ENCODE peak calls at places on chromosomes 1 and 21, in six cellular contexts. J is left ventricle myocardium inferior, U is fibroblast of the aortic adventitia, Q is foreskin fibroblast, K is T-helper 9 cell, F is anterior cingulate cortex. H is an unnamed sample.

GRCh38 chr1:4626061-4626460 is 28.3 kb upstream of the AJAP1 start:
- DNase-seq in U (no peak), F (no peak), J (no peak), K (no peak), Q (no peak), H (no peak)

GRCh38 chr1:183218981-183219621 is 33.0 kb downstream of the LAMC2 start:
- DNase-seq in J (no peak), Q (peak), F (no peak), K (no peak), U (no peak), H (no peak)

GRCh38 chr1:4482526-4482925 is 171.9 kb upstream of the AJAP1 start:
- DNase-seq in J (no peak), K (no peak), U (no peak), F (no peak), Q (no peak), H (no peak)

GRCh38 chr1:37456614-37457013 is 17.8 kb upstream of the ZC3H12A start:
- DNase-seq in J (no peak), Q (no peak), K (no peak), F (no peak), U (no peak), H (no peak)

GRCh38 chr1:1986451-1987141 is 17.0 kb downstream of the CFAP74 start:
- DNase-seq in K (no peak), Q (no peak), F (no peak), U (no peak), J (no peak), H (no peak)

GRCh38 chr1:180343931-180344406 is 113.9 kb downstream of the LHX4 start:
- DNase-seq in J (no peak), K (no peak), F (no peak), Q (peak), U (peak), H (no peak)

GRCh38 chr1:67832737-67833594 is at the start of gene GNG12:
- DNase-seq in Q (peak), F (no peak), J (peak), U (peak), K (no peak), H (no peak)

GRCh38 chr1:75625795-75626194 is 14.9 kb upstream of the SLC44A5 start:
- DNase-seq in J (no peak), Q (no peak), U (no peak), F (no peak), K (no peak), H (no peak)

GRCh38 chr1:60281360-60281932 is 207.9 kb upstream of the C1orf87 start:
- DNase-seq in K (no peak), J (peak), F (peak), U (peak), Q (peak), H (no peak)

GRCh38 chr1:10867138-10867721 is 70.8 kb upstream of the CASZ1 start:
- DNase-seq in F (peak), U (no peak), Q (peak), K (peak), J (peak), H (peak)

GRCh38 chr1:150720703-150721102 is at the start of gene HORMAD1:
- DNase-seq in Q (no peak), U (no peak), J (no peak), F (no peak), K (no peak), H (no peak)

GRCh38 chr1:231600461-231600976 is 26.1 kb upstream of the DISC1 start:
- DNase-seq in U (peak), K (no peak), F (no peak), Q (peak), J (no peak), H (no peak)

GRCh38 chr1:110686188-110686587 is 11.4 kb upstream of the KCNA3 start:
- DNase-seq in U (no peak), J (no peak), Q (no peak), K (no peak), F (no peak), H (peak)

GRCh38 chr21:25967566-25968438 is 202.8 kb downstream of the APP start:
- DNase-seq in K (no peak), Q (no peak), U (peak), F (no peak), J (no peak), H (no peak)

GRCh38 chr1:170659404-170660035 is 4.4 kb upstream of the PRRX1 start:
- DNase-seq in K (no peak), U (no peak), Q (peak), F (no peak), J (no peak), H (no peak)

GRCh38 chr1:214146523-214146922 is 134.4 kb upstream of the SMYD2 start:
- DNase-seq in U (no peak), J (no peak), K (no peak), Q (no peak), F (no peak), H (no peak)

GRCh38 chr1:53869454-53870117 is 20.0 kb downstream of the YIPF1 start:
- DNase-seq in J (no peak), Q (no peak), F (no peak), U (no peak), K (no peak), H (no peak)

GRCh38 chr1:33878392-33878791 is 14.5 kb downstream of the HMGB4 start:
- DNase-seq in K (no peak), U (no peak), J (no peak), Q (no peak), F (no peak), H (no peak)

GRCh38 chr1:2575801-2576663 is 10.5 kb upstream of the PRXL2B start:
- DNase-seq in U (no peak), F (no peak), J (no peak), Q (no peak), K (no peak), H (no peak)

GRCh38 chr1:5200006-5200405 is 545.6 kb downstream of the AJAP1 start:
- DNase-seq in Q (no peak), F (no peak), K (no peak), J (no peak), U (no peak), H (no peak)

GRCh38 chr1:226679853-226680516 is 59.1 kb downstream of the ITPKB start:
- DNase-seq in Q (peak), U (peak), F (no peak), J (peak), K (peak), H (peak)

GRCh38 chr1:214446772-214447556 is 104.4 kb downstream of the PTPN14 start:
- DNase-seq in U (peak), Q (peak), K (no peak), J (no peak), F (no peak), H (no peak)

GRCh38 chr1:185864889-185865288 is 130.7 kb downstream of the HMCN1 start:
- DNase-seq in F (no peak), K (no peak), Q (peak), J (no peak), U (peak), H (no peak)

GRCh38 chr1:207031632-207032258 is 811 bp downstream of the C1orf116 start:
- DNase-seq in K (no peak), F (no peak), U (no peak), J (no peak), Q (no peak), H (no peak)

GRCh38 chr1:29644812-29645211 is 408.5 kb downstream of the PTPRU start:
- DNase-seq in F (no peak), U (no peak), K (no peak), J (no peak), Q (no peak), H (no peak)

GRCh38 chr1:147600119-147601111 is 59.1 kb downstream of the BCL9 start:
- DNase-seq in U (peak), K (no peak), F (no peak), J (no peak), Q (peak), H (no peak)

GRCh38 chr1:99146129-99146848 is 118.0 kb upstream of the PLPPR4 start:
- DNase-seq in J (no peak), K (no peak), F (no peak), Q (no peak), U (no peak), H (no peak)

GRCh38 chr1:112448937-112449629 is 53.1 kb downstream of the CTTNBP2NL start:
- DNase-seq in Q (no peak), J (no peak), K (no peak), U (no peak), F (no peak), H (no peak)

GRCh38 chr1:23790696-23791433 is at the start of gene LYPLA2:
- DNase-seq in F (peak), J (peak), K (peak), U (peak), Q (peak), H (peak)

GRCh38 chr1:106613861-106614260 is 442.6 kb upstream of the PRMT6 start:
- DNase-seq in K (no peak), Q (peak), U (peak), F (no peak), J (no peak), H (no peak)

GRCh38 chr21:45403825-45404725 is 890 bp upstream of the COL18A1 start:
- DNase-seq in K (no peak), J (peak), F (no peak), Q (peak), U (peak), H (no peak)

GRCh38 chr1:35557118-35557610 is at the start of gene KIAA0319L:
- DNase-seq in F (peak), K (no peak), J (peak), U (no peak), Q (peak), H (no peak)

GRCh38 chr1:46725736-46726108 is 6.8 kb upstream of the EFCAB14 start:
- DNase-seq in F (no peak), Q (peak), J (no peak), K (no peak), U (peak), H (no peak)

GRCh38 chr1:19643113-19643512 is 998 bp upstream of the NBL1 start:
- DNase-seq in Q (peak), F (no peak), U (no peak), J (no peak), K (no peak), H (no peak)

GRCh38 chr1:93702828-93703183 is 21.2 kb upstream of the BCAR3 start:
- DNase-seq in F (no peak), Q (no peak), K (no peak), J (no peak), U (no peak), H (no peak)

GRCh38 chr1:232218955-232219865 is 410.7 kb downstream of the SIPA1L2 start:
- DNase-seq in F (no peak), Q (no peak), U (no peak), K (no peak), J (peak), H (no peak)

GRCh38 chr1:54604572-54605370 is 18.6 kb downstream of the FAM151A start:
- DNase-seq in Q (no peak), K (no peak), U (no peak), F (no peak), J (no peak), H (peak)